ENCODE peak calls at places on chromosomes 3 and 15, in nine cellular contexts. One of them, this sample, is unnamed.

GRCh38 chr15:95105229-95105628 is 873.9 kb downstream of the MCTP2 start:
- DNase-seq in glutamatergic neuron: no peak
- DNase-seq in HEK293T: no peak
- DNase-seq in T-helper 1 cell: no peak
- DNase-seq in T-helper 2 cell: no peak
- DNase-seq in GDM1: no peak
- DNase-seq in HFF-Myc: no peak
- DNase-seq in activated CD4-positive, alpha-beta T cell treated with anti-CD3 and anti-CD28 coated beads, Interleukin-2, amount 50 U/mL, for 1 hour: no peak
- DNase-seq in psoas muscle: no peak
- DNase-seq in this sample: peak

GRCh38 chr3:60017631-60018030 is 967.8 kb upstream of the CFAP20DC start:
- DNase-seq in HFF-Myc: no peak
- DNase-seq in psoas muscle: no peak
- DNase-seq in T-helper 2 cell: no peak
- DNase-seq in glutamatergic neuron: no peak
- DNase-seq in activated CD4-positive, alpha-beta T cell treated with anti-CD3 and anti-CD28 coated beads, Interleukin-2, amount 50 U/mL, for 1 hour: peak
- DNase-seq in GDM1: no peak
- DNase-seq in T-helper 1 cell: peak
- DNase-seq in HEK293T: no peak
- DNase-seq in this sample: no peak

GRCh38 chr3:185857208-185857607 is 32.4 kb upstream of the IGF2BP2 start:
- DNase-seq in HFF-Myc: no peak
- DNase-seq in T-helper 1 cell: no peak
- DNase-seq in psoas muscle: no peak
- DNase-seq in activated CD4-positive, alpha-beta T cell treated with anti-CD3 and anti-CD28 coated beads, Interleukin-2, amount 50 U/mL, for 1 hour: no peak
- DNase-seq in HEK293T: no peak
- DNase-seq in GDM1: no peak
- DNase-seq in glutamatergic neuron: no peak
- DNase-seq in T-helper 2 cell: no peak
- DNase-seq in this sample: no peak

GRCh38 chr3:122890077-122890484 is 95.2 kb downstream of the SLC49A4 start:
- DNase-seq in psoas muscle: peak
- DNase-seq in HEK293T: no peak
- DNase-seq in activated CD4-positive, alpha-beta T cell treated with anti-CD3 and anti-CD28 coated beads, Interleukin-2, amount 50 U/mL, for 1 hour: no peak
- DNase-seq in T-helper 2 cell: no peak
- DNase-seq in T-helper 1 cell: peak
- DNase-seq in glutamatergic neuron: no peak
- DNase-seq in GDM1: peak
- DNase-seq in HFF-Myc: peak
- DNase-seq in this sample: no peak

GRCh38 chr3:52998781-52999509 is 46.9 kb downstream of the SFMBT1 start:
- DNase-seq in GDM1: no peak
- DNase-seq in HFF-Myc: no peak
- DNase-seq in activated CD4-positive, alpha-beta T cell treated with anti-CD3 and anti-CD28 coated beads, Interleukin-2, amount 50 U/mL, for 1 hour: no peak
- DNase-seq in T-helper 1 cell: no peak
- DNase-seq in glutamatergic neuron: no peak
- DNase-seq in T-helper 2 cell: no peak
- DNase-seq in psoas muscle: no peak
- DNase-seq in HEK293T: no peak
- DNase-seq in this sample: no peak

GRCh38 chr3:71271616-71272015 is 311.9 kb downstream of the FOXP1 start:
- DNase-seq in T-helper 2 cell: no peak
- DNase-seq in HEK293T: no peak
- DNase-seq in activated CD4-positive, alpha-beta T cell treated with anti-CD3 and anti-CD28 coated beads, Interleukin-2, amount 50 U/mL, for 1 hour: no peak
- DNase-seq in HFF-Myc: no peak
- DNase-seq in GDM1: no peak
- DNase-seq in T-helper 1 cell: no peak
- DNase-seq in glutamatergic neuron: no peak
- DNase-seq in psoas muscle: no peak
- DNase-seq in this sample: no peak

GRCh38 chr3:142028174-142028833 is 121.0 kb downstream of the TFDP2 start:
- DNase-seq in T-helper 1 cell: peak
- DNase-seq in HFF-Myc: peak
- DNase-seq in psoas muscle: no peak
- DNase-seq in activated CD4-positive, alpha-beta T cell treated with anti-CD3 and anti-CD28 coated beads, Interleukin-2, amount 50 U/mL, for 1 hour: peak
- DNase-seq in GDM1: peak
- DNase-seq in T-helper 2 cell: no peak
- DNase-seq in HEK293T: peak
- DNase-seq in glutamatergic neuron: no peak
- DNase-seq in this sample: no peak

GRCh38 chr15:73994912-73995622 is 551 bp downstream of the PML start:
- DNase-seq in HFF-Myc: no peak
- DNase-seq in T-helper 2 cell: no peak
- DNase-seq in glutamatergic neuron: no peak
- DNase-seq in HEK293T: peak
- DNase-seq in psoas muscle: peak
- DNase-seq in T-helper 1 cell: no peak
- DNase-seq in GDM1: no peak
- DNase-seq in activated CD4-positive, alpha-beta T cell treated with anti-CD3 and anti-CD28 coated beads, Interleukin-2, amount 50 U/mL, for 1 hour: no peak
- DNase-seq in this sample: no peak

GRCh38 chr3:138881233-138881632 is 46.5 kb upstream of the PIK3CB start:
- DNase-seq in GDM1: no peak
- DNase-seq in T-helper 2 cell: no peak
- DNase-seq in T-helper 1 cell: no peak
- DNase-seq in psoas muscle: no peak
- DNase-seq in HFF-Myc: no peak
- DNase-seq in activated CD4-positive, alpha-beta T cell treated with anti-CD3 and anti-CD28 coated beads, Interleukin-2, amount 50 U/mL, for 1 hour: no peak
- DNase-seq in HEK293T: no peak
- DNase-seq in glutamatergic neuron: no peak
- DNase-seq in this sample: no peak

GRCh38 chr3:72951259-72951722 is 45.3 kb upstream of the PPP4R2 start:
- DNase-seq in glutamatergic neuron: no peak
- DNase-seq in psoas muscle: no peak
- DNase-seq in T-helper 2 cell: no peak
- DNase-seq in HEK293T: no peak
- DNase-seq in HFF-Myc: no peak
- DNase-seq in activated CD4-positive, alpha-beta T cell treated with anti-CD3 and anti-CD28 coated beads, Interleukin-2, amount 50 U/mL, for 1 hour: no peak
- DNase-seq in GDM1: no peak
- DNase-seq in T-helper 1 cell: no peak
- DNase-seq in this sample: no peak

GRCh38 chr15:30953731-30954378 is 37.6 kb downstream of the MTMR10 start:
- DNase-seq in glutamatergic neuron: no peak
- DNase-seq in GDM1: peak
- DNase-seq in psoas muscle: peak
- DNase-seq in activated CD4-positive, alpha-beta T cell treated with anti-CD3 and anti-CD28 coated beads, Interleukin-2, amount 50 U/mL, for 1 hour: no peak
- DNase-seq in T-helper 1 cell: peak
- DNase-seq in HFF-Myc: peak
- DNase-seq in HEK293T: no peak
- DNase-seq in T-helper 2 cell: no peak
- DNase-seq in this sample: peak

GRCh38 chr3:43869491-43869890 is 178.8 kb downstream of the ABHD5 start:
- DNase-seq in T-helper 1 cell: no peak
- DNase-seq in T-helper 2 cell: no peak
- DNase-seq in HEK293T: no peak
- DNase-seq in HFF-Myc: no peak
- DNase-seq in GDM1: no peak
- DNase-seq in psoas muscle: no peak
- DNase-seq in activated CD4-positive, alpha-beta T cell treated with anti-CD3 and anti-CD28 coated beads, Interleukin-2, amount 50 U/mL, for 1 hour: no peak
- DNase-seq in glutamatergic neuron: no peak
- DNase-seq in this sample: no peak

GRCh38 chr3:185365281-185366211 is 2.6 kb downstream of the MAP3K13 start:
- DNase-seq in activated CD4-positive, alpha-beta T cell treated with anti-CD3 and anti-CD28 coated beads, Interleukin-2, amount 50 U/mL, for 1 hour: no peak
- DNase-seq in HFF-Myc: no peak
- DNase-seq in GDM1: no peak
- DNase-seq in glutamatergic neuron: no peak
- DNase-seq in HEK293T: no peak
- DNase-seq in T-helper 2 cell: no peak
- DNase-seq in T-helper 1 cell: no peak
- DNase-seq in psoas muscle: no peak
- DNase-seq in this sample: no peak

GRCh38 chr3:123082370-123083065 is 15.7 kb downstream of the PDIA5 start:
- DNase-seq in activated CD4-positive, alpha-beta T cell treated with anti-CD3 and anti-CD28 coated beads, Interleukin-2, amount 50 U/mL, for 1 hour: no peak
- DNase-seq in T-helper 1 cell: no peak
- DNase-seq in T-helper 2 cell: no peak
- DNase-seq in psoas muscle: no peak
- DNase-seq in glutamatergic neuron: no peak
- DNase-seq in GDM1: peak
- DNase-seq in HEK293T: no peak
- DNase-seq in HFF-Myc: no peak
- DNase-seq in this sample: no peak

GRCh38 chr3:71602256-71602655 is 18.7 kb upstream of the FOXP1 start:
- DNase-seq in T-helper 2 cell: no peak
- DNase-seq in HFF-Myc: no peak
- DNase-seq in T-helper 1 cell: no peak
- DNase-seq in HEK293T: no peak
- DNase-seq in activated CD4-positive, alpha-beta T cell treated with anti-CD3 and anti-CD28 coated beads, Interleukin-2, amount 50 U/mL, for 1 hour: no peak
- DNase-seq in GDM1: no peak
- DNase-seq in psoas muscle: no peak
- DNase-seq in glutamatergic neuron: no peak
- DNase-seq in this sample: no peak

GRCh38 chr3:168796339-168796738 is 700.6 kb upstream of the GOLIM4 start:
- DNase-seq in glutamatergic neuron: no peak
- DNase-seq in activated CD4-positive, alpha-beta T cell treated with anti-CD3 and anti-CD28 coated beads, Interleukin-2, amount 50 U/mL, for 1 hour: no peak
- DNase-seq in psoas muscle: no peak
- DNase-seq in HEK293T: no peak
- DNase-seq in GDM1: no peak
- DNase-seq in HFF-Myc: no peak
- DNase-seq in T-helper 1 cell: no peak
- DNase-seq in T-helper 2 cell: no peak
- DNase-seq in this sample: no peak

GRCh38 chr3:131658115-131658514 is 155.3 kb upstream of the MRPL3 start:
- DNase-seq in activated CD4-positive, alpha-beta T cell treated with anti-CD3 and anti-CD28 coated beads, Interleukin-2, amount 50 U/mL, for 1 hour: no peak
- DNase-seq in T-helper 1 cell: no peak
- DNase-seq in T-helper 2 cell: no peak
- DNase-seq in GDM1: no peak
- DNase-seq in psoas muscle: no peak
- DNase-seq in HEK293T: no peak
- DNase-seq in glutamatergic neuron: no peak
- DNase-seq in HFF-Myc: no peak
- DNase-seq in this sample: no peak

GRCh38 chr3:45178131-45179023 is 32.2 kb upstream of the CDCP1 start:
- DNase-seq in psoas muscle: peak
- DNase-seq in GDM1: no peak
- DNase-seq in HFF-Myc: no peak
- DNase-seq in HEK293T: no peak
- DNase-seq in activated CD4-positive, alpha-beta T cell treated with anti-CD3 and anti-CD28 coated beads, Interleukin-2, amount 50 U/mL, for 1 hour: no peak
- DNase-seq in T-helper 1 cell: no peak
- DNase-seq in T-helper 2 cell: no peak
- DNase-seq in glutamatergic neuron: no peak
- DNase-seq in this sample: no peak

GRCh38 chr3:144127700-144128099 is 156.1 kb downstream of the DIPK2A start:
- DNase-seq in glutamatergic neuron: no peak
- DNase-seq in HEK293T: no peak
- DNase-seq in T-helper 2 cell: no peak
- DNase-seq in T-helper 1 cell: no peak
- DNase-seq in activated CD4-positive, alpha-beta T cell treated with anti-CD3 and anti-CD28 coated beads, Interleukin-2, amount 50 U/mL, for 1 hour: no peak
- DNase-seq in HFF-Myc: no peak
- DNase-seq in psoas muscle: no peak
- DNase-seq in GDM1: no peak
- DNase-seq in this sample: no peak

GRCh38 chr3:190566043-190566933 is 52.4 kb downstream of the IL1RAP start:
- DNase-seq in T-helper 1 cell: peak
- DNase-seq in HFF-Myc: peak
- DNase-seq in T-helper 2 cell: no peak
- DNase-seq in psoas muscle: peak
- DNase-seq in glutamatergic neuron: no peak
- DNase-seq in HEK293T: no peak
- DNase-seq in GDM1: peak
- DNase-seq in activated CD4-positive, alpha-beta T cell treated with anti-CD3 and anti-CD28 coated beads, Interleukin-2, amount 50 U/mL, for 1 hour: no peak
- DNase-seq in this sample: peak

GRCh38 chr3:52056521-52056967 is at the start of gene DUSP7:
- DNase-seq in GDM1: peak
- DNase-seq in T-helper 1 cell: peak
- DNase-seq in psoas muscle: peak
- DNase-seq in HEK293T: peak
- DNase-seq in HFF-Myc: no peak
- DNase-seq in glutamatergic neuron: peak
- DNase-seq in T-helper 2 cell: peak
- DNase-seq in activated CD4-positive, alpha-beta T cell treated with anti-CD3 and anti-CD28 coated beads, Interleukin-2, amount 50 U/mL, for 1 hour: peak
- DNase-seq in this sample: no peak

GRCh38 chr3:66066963-66067617 is 28.4 kb upstream of the MAGI1 start:
- DNase-seq in psoas muscle: no peak
- DNase-seq in activated CD4-positive, alpha-beta T cell treated with anti-CD3 and anti-CD28 coated beads, Interleukin-2, amount 50 U/mL, for 1 hour: no peak
- DNase-seq in HEK293T: no peak
- DNase-seq in glutamatergic neuron: no peak
- DNase-seq in GDM1: no peak
- DNase-seq in T-helper 2 cell: no peak
- DNase-seq in HFF-Myc: no peak
- DNase-seq in T-helper 1 cell: no peak
- DNase-seq in this sample: no peak

GRCh38 chr3:58116161-58116955 is 94.4 kb downstream of the DNASE1L3 start:
- DNase-seq in HEK293T: no peak
- DNase-seq in glutamatergic neuron: no peak
- DNase-seq in psoas muscle: no peak
- DNase-seq in T-helper 2 cell: no peak
- DNase-seq in GDM1: no peak
- DNase-seq in HFF-Myc: no peak
- DNase-seq in activated CD4-positive, alpha-beta T cell treated with anti-CD3 and anti-CD28 coated beads, Interleukin-2, amount 50 U/mL, for 1 hour: peak
- DNase-seq in T-helper 1 cell: peak
- DNase-seq in this sample: no peak

GRCh38 chr15:78178056-78178455 is 28.9 kb downstream of the IDH3A start:
- DNase-seq in HEK293T: no peak
- DNase-seq in T-helper 1 cell: no peak
- DNase-seq in psoas muscle: no peak
- DNase-seq in activated CD4-positive, alpha-beta T cell treated with anti-CD3 and anti-CD28 coated beads, Interleukin-2, amount 50 U/mL, for 1 hour: no peak
- DNase-seq in T-helper 2 cell: no peak
- DNase-seq in GDM1: no peak
- DNase-seq in glutamatergic neuron: no peak
- DNase-seq in HFF-Myc: no peak
- DNase-seq in this sample: no peak

GRCh38 chr3:197298858-197299854 is 744 bp upstream of the DLG1 start:
- DNase-seq in glutamatergic neuron: peak
- DNase-seq in T-helper 1 cell: no peak
- DNase-seq in HEK293T: peak
- DNase-seq in psoas muscle: peak
- DNase-seq in HFF-Myc: no peak
- DNase-seq in T-helper 2 cell: peak
- DNase-seq in GDM1: no peak
- DNase-seq in activated CD4-positive, alpha-beta T cell treated with anti-CD3 and anti-CD28 coated beads, Interleukin-2, amount 50 U/mL, for 1 hour: peak
- DNase-seq in this sample: no peak

GRCh38 chr3:197345381-197345780 is 47.0 kb upstream of the DLG1 start:
- DNase-seq in activated CD4-positive, alpha-beta T cell treated with anti-CD3 and anti-CD28 coated beads, Interleukin-2, amount 50 U/mL, for 1 hour: no peak
- DNase-seq in HFF-Myc: no peak
- DNase-seq in GDM1: no peak
- DNase-seq in HEK293T: no peak
- DNase-seq in T-helper 1 cell: no peak
- DNase-seq in glutamatergic neuron: no peak
- DNase-seq in T-helper 2 cell: no peak
- DNase-seq in psoas muscle: no peak
- DNase-seq in this sample: no peak

GRCh38 chr15:99514306-99514705 is 51.5 kb upstream of the MEF2A start:
- DNase-seq in HFF-Myc: no peak
- DNase-seq in GDM1: no peak
- DNase-seq in T-helper 2 cell: no peak
- DNase-seq in HEK293T: no peak
- DNase-seq in T-helper 1 cell: no peak
- DNase-seq in glutamatergic neuron: no peak
- DNase-seq in activated CD4-positive, alpha-beta T cell treated with anti-CD3 and anti-CD28 coated beads, Interleukin-2, amount 50 U/mL, for 1 hour: no peak
- DNase-seq in psoas muscle: no peak
- DNase-seq in this sample: no peak

GRCh38 chr3:5376761-5377160 is 189.3 kb downstream of the EDEM1 start:
- DNase-seq in GDM1: no peak
- DNase-seq in psoas muscle: no peak
- DNase-seq in T-helper 2 cell: no peak
- DNase-seq in activated CD4-positive, alpha-beta T cell treated with anti-CD3 and anti-CD28 coated beads, Interleukin-2, amount 50 U/mL, for 1 hour: peak
- DNase-seq in HEK293T: no peak
- DNase-seq in glutamatergic neuron: no peak
- DNase-seq in HFF-Myc: no peak
- DNase-seq in T-helper 1 cell: no peak
- DNase-seq in this sample: no peak

GRCh38 chr15:100627789-100628395 is 25.5 kb downstream of the ASB7 start:
- DNase-seq in HFF-Myc: peak
- DNase-seq in HEK293T: peak
- DNase-seq in psoas muscle: peak
- DNase-seq in glutamatergic neuron: peak
- DNase-seq in T-helper 2 cell: no peak
- DNase-seq in T-helper 1 cell: peak
- DNase-seq in activated CD4-positive, alpha-beta T cell treated with anti-CD3 and anti-CD28 coated beads, Interleukin-2, amount 50 U/mL, for 1 hour: peak
- DNase-seq in GDM1: peak
- DNase-seq in this sample: peak

GRCh38 chr3:196235452-196236122 is 19.3 kb downstream of the SLC51A start:
- DNase-seq in activated CD4-positive, alpha-beta T cell treated with anti-CD3 and anti-CD28 coated beads, Interleukin-2, amount 50 U/mL, for 1 hour: no peak
- DNase-seq in T-helper 2 cell: no peak
- DNase-seq in psoas muscle: no peak
- DNase-seq in HFF-Myc: no peak
- DNase-seq in glutamatergic neuron: no peak
- DNase-seq in GDM1: no peak
- DNase-seq in HEK293T: no peak
- DNase-seq in T-helper 1 cell: no peak
- DNase-seq in this sample: no peak

GRCh38 chr3:59133350-59133749 is 83.5 kb upstream of the CFAP20DC start:
- DNase-seq in HFF-Myc: no peak
- DNase-seq in activated CD4-positive, alpha-beta T cell treated with anti-CD3 and anti-CD28 coated beads, Interleukin-2, amount 50 U/mL, for 1 hour: no peak
- DNase-seq in HEK293T: no peak
- DNase-seq in glutamatergic neuron: no peak
- DNase-seq in GDM1: no peak
- DNase-seq in T-helper 2 cell: no peak
- DNase-seq in psoas muscle: no peak
- DNase-seq in T-helper 1 cell: no peak
- DNase-seq in this sample: no peak